ENCODE peak calls at places on chromosome 11, in nine cellular contexts. Z is AG10803; B is pancreas; E is uterus; C is fibroblast of the aortic adventitia; G is PC-3; P is HCT116; T is fibroblast of lung; Q is CD4-positive, alpha-beta T cell. J is an unnamed sample.
A peak's percentile ranks its signal among the peaks of the same experiment; 100 is the strongest.

GRCh38 chr11:131838016-131838415 is 467.6 kb downstream of the NTM start:
- DNase-seq in Z (no peak), B (no peak), E (no peak), C (no peak), G (no peak), P (no peak), T (no peak), Q (no peak), J (no peak)

GRCh38 chr11:125464266-125464662 is 31.8 kb downstream of the FEZ1 start:
- DNase-seq in Z (peak; percentile 11), B (no peak), E (no peak), C (peak; percentile 28), G (peak; percentile 15), P (no peak), T (peak; percentile 19), Q (no peak), J (peak; percentile 32)

GRCh38 chr11:20026629-20027545 is 133.4 kb downstream of the DBX1 start:
- DNase-seq in Z (no peak), B (peak; percentile 75), E (peak; percentile 38), C (no peak), G (peak; percentile 84), P (no peak), T (no peak), Q (no peak), J (no peak)

GRCh38 chr11:10666556-10666955 is 27.0 kb downstream of the IRAG1 start:
- DNase-seq in Z (peak; percentile 35), B (no peak), E (no peak), C (peak; percentile 50), G (peak; percentile 54), P (no peak), T (peak; percentile 61), Q (no peak), J (peak; percentile 71)

GRCh38 chr11:10317281-10317755 is 12.4 kb downstream of the ADM start:
- DNase-seq in Z (no peak), B (no peak), E (no peak), C (no peak), G (no peak), P (no peak), T (peak; percentile 26), Q (no peak), J (no peak)

GRCh38 chr11:59756845-59757244 is 1.7 kb downstream of the STX3 start:
- DNase-seq in Z (no peak), B (peak; percentile 44), E (peak; percentile 54), C (peak; percentile 12), G (peak; percentile 93), P (peak; percentile 26), T (no peak), Q (no peak), J (peak; percentile 29)

GRCh38 chr11:56843816-56844215 is 95.3 kb upstream of the OR9G4 start:
- DNase-seq in Z (no peak), B (no peak), E (no peak), C (no peak), G (no peak), P (no peak), T (no peak), Q (no peak), J (no peak)

GRCh38 chr11:7332962-7333361 is 81.3 kb downstream of the SYT9 start:
- DNase-seq in Z (no peak), B (no peak), E (no peak), C (no peak), G (no peak), P (no peak), T (no peak), Q (no peak), J (peak; percentile 1)

GRCh38 chr11:123544631-123545375 is 109.6 kb downstream of the SCN3B start:
- DNase-seq in Z (no peak), B (no peak), E (no peak), C (no peak), G (no peak), P (no peak), T (no peak), Q (no peak), J (no peak)

GRCh38 chr11:114183041-114183511 is 113.1 kb upstream of the NNMT start:
- DNase-seq in Z (no peak), B (no peak), E (peak; percentile 83), C (no peak), G (no peak), P (no peak), T (no peak), Q (peak; percentile 29), J (no peak)

GRCh38 chr11:57974132-57974531 is 49.5 kb upstream of the OR9Q1 start:
- DNase-seq in Z (no peak), B (no peak), E (no peak), C (no peak), G (no peak), P (no peak), T (no peak), Q (no peak), J (no peak)

GRCh38 chr11:17230867-17231851 is 23.4 kb upstream of the PIK3C2A start:
- DNase-seq in Z (no peak), B (no peak), E (no peak), C (no peak), G (no peak), P (no peak), T (no peak), Q (no peak), J (no peak)

GRCh38 chr11:73239111-73239521 is 21.0 kb downstream of the P2RY2 start:
- DNase-seq in Z (no peak), B (no peak), E (no peak), C (no peak), G (no peak), P (no peak), T (no peak), Q (no peak), J (no peak)

GRCh38 chr11:69430566-69430965 is 50.9 kb upstream of the LINC01488 start:
- DNase-seq in Z (peak; percentile 15), B (no peak), E (no peak), C (peak; percentile 42), G (no peak), P (no peak), T (no peak), Q (no peak), J (no peak)

GRCh38 chr11:111123463-111124398 is 121.8 kb upstream of the POU2AF2 start:
- DNase-seq in Z (no peak), B (no peak), E (no peak), C (no peak), G (no peak), P (no peak), T (no peak), Q (no peak), J (no peak)

DNA sequence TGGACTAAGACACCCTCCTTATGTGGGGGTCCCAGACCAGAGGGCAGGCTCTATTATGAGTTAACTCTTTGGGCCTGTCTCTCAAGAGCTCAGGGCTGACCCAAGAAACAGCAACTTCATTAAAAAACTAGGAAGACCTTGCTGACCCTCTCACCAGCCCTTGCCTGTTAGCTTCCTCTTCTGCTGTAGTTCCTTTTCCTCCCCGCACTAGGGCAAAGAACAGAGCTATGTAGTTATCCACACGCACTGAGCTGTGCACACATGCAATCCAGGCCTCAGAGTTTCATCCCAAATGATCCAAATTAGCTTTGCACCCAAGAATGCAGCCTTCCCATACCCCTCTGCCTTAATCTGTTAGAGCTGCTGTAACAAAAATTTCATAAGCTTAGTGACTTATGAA is 539.6 kb upstream of the CADM1 start:
- DNase-seq in Z (no peak), B (no peak), E (no peak), C (no peak), G (no peak), P (no peak), T (no peak), Q (no peak), J (no peak)
- TF ChIP-seq CTCF in Z (no peak), B (no peak), E (no peak), C (no peak), G (no peak), P (no peak), T (no peak), Q (no peak), J (no peak)

GRCh38 chr11:101864098-101864497 is 50.7 kb upstream of the CEP126 start:
- DNase-seq in Z (peak; percentile 16), B (no peak), E (no peak), C (no peak), G (no peak), P (no peak), T (no peak), Q (no peak), J (no peak)

GRCh38 chr11:101860694-101861371 is 54.0 kb upstream of the CEP126 start:
- DNase-seq in Z (peak; percentile 79), B (peak; percentile 20), E (peak; percentile 28), C (peak; percentile 83), G (peak; percentile 90), P (peak; percentile 57), T (peak; percentile 82), Q (peak; percentile 1), J (peak; percentile 86)

GRCh38 chr11:101866619-101867491 is 48.0 kb upstream of the CEP126 start:
- DNase-seq in Z (peak; percentile 68), B (no peak), E (no peak), C (peak; percentile 51), G (peak; percentile 91), P (no peak), T (peak; percentile 32), Q (no peak), J (peak; percentile 9)

GRCh38 chr11:101863361-101863760 is 51.4 kb upstream of the CEP126 start:
- DNase-seq in Z (peak; percentile 85), B (no peak), E (no peak), C (peak; percentile 65), G (peak; percentile 82), P (no peak), T (peak; percentile 33), Q (no peak), J (peak; percentile 34)

GRCh38 chr11:101862410-101863233 is 52.2 kb upstream of the CEP126 start:
- DNase-seq in Z (peak; percentile 91), B (no peak), E (peak; percentile 17), C (peak; percentile 82), G (peak; percentile 71), P (peak; percentile 67), T (peak; percentile 81), Q (no peak), J (peak; percentile 92)
- TF ChIP-seq CTCF in Z (peak; percentile 74), B (no peak), E (peak; percentile 7), C (peak; percentile 61), G (peak; percentile 91), P (peak; percentile 66), T (peak; percentile 70), Q (no peak), J (peak; percentile 84)

GRCh38 chr11:12207384-12208150 is 97.2 kb downstream of the MICAL2 start:
- DNase-seq in Z (peak; percentile 35), B (no peak), E (no peak), C (peak; percentile 61), G (peak; percentile 56), P (no peak), T (peak; percentile 86), Q (no peak), J (peak; percentile 75)
- TF ChIP-seq CTCF in Z (no peak), B (no peak), E (no peak), C (no peak), G (no peak), P (no peak), T (no peak), Q (no peak), J (no peak)

DNA sequence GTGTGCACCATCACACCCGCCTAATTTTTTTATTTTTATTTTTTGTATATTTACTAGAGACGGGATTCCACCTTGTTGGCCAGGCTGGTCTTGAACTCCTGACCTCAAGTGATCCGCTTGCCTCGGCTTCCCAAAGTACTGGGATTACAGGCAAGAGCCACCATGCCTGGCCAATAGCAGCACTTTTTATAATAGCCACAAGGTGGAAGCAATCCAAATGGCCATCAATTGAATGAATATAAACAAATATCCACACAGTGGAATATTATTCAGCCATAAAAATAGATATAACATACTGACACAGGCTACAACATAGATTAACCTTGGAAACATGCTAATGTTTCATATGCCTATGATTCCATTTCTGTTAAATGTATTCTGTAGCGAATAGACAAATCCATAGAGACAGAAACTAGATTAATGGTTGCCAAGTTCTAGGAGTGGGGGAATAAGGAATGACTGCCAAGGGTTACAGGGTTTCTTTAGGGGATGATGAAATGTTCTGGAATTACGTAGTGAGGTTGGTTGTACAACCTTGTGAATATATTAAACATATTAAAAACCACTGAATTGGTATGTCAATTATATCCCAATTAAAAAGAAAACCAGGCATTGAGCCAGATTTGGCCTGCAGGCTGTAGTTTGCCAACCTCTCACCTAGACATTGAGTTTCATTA is 4.8 kb downstream of the VPS51 start:
- DNase-seq in Z (no peak), B (no peak), E (no peak), C (peak; percentile 61), G (no peak), P (no peak), T (peak; percentile 44), Q (no peak), J (no peak)
- TF ChIP-seq CTCF in Z (no peak), B (no peak), E (no peak), C (no peak), G (peak; percentile 33), P (peak; percentile 39), T (no peak), Q (no peak), J (peak; percentile 9)

J was measured in choroid plexus epithelial cell.